ENCODE peak calls at places on chromosomes 7 and 10, in four cellular contexts. J is upper lobe of right lung, E is H1, H is thoracic aorta. F is an unnamed sample.

GRCh38 chr10:61633665-61634064 is 29.1 kb upstream of the CABCOCO1 start:
- DNase-seq in H (no peak), E (no peak), J (no peak), F (no peak)

GRCh38 chr7:95690367-95690947 is 81.9 kb upstream of the DYNC1I1 start:
- DNase-seq in H (no peak), J (no peak), E (no peak), F (no peak)

GRCh38 chr10:124066744-124067714 is 26.4 kb downstream of the CHST15 start:
- DNase-seq in E (peak), J (no peak), H (no peak), F (no peak)

GRCh38 chr10:26697922-26698608 is 564 bp downstream of the PDSS1 start:
- DNase-seq in H (no peak), E (no peak), J (no peak), F (no peak)

GRCh38 chr7:98836811-98837631 is 32.8 kb downstream of the TMEM130 start:
- DNase-seq in E (peak), J (no peak), H (no peak), F (no peak)

GRCh38 chr7:108415821-108416536 is 40.3 kb downstream of the NRCAM start:
- DNase-seq in H (no peak), J (no peak), E (no peak), F (no peak)

GRCh38 chr7:25407932-25408480 is 179.7 kb upstream of the NPVF start:
- DNase-seq in E (no peak), J (no peak), H (no peak), F (no peak)

GRCh38 chr7:55504093-55504859 is 68.0 kb downstream of the VOPP1 start:
- DNase-seq in H (no peak), J (no peak), E (no peak), F (no peak)

GRCh38 chr7:55155351-55156117 is 136.7 kb downstream of the EGFR start:
- DNase-seq in H (no peak), J (no peak), E (no peak), F (no peak)

GRCh38 chr7:159071260-159071659 is 73.4 kb downstream of the VIPR2 start:
- DNase-seq in J (no peak), H (no peak), E (no peak), F (no peak)

GRCh38 chr7:128827971-128828711 is 2.1 kb upstream of the FLNC start:
- DNase-seq in J (no peak), H (no peak), E (no peak), F (no peak)

GRCh38 chr10:132684164-132684891 is 101.6 kb downstream of the NKX6-2 start:
- DNase-seq in J (peak), H (no peak), E (no peak), F (no peak)

GRCh38 chr10:43128331-43128730 is 9.9 kb upstream of the CSGALNACT2 start:
- DNase-seq in E (no peak), H (no peak), J (no peak), F (no peak)

GRCh38 chr7:111877931-111878330 is 315.6 kb upstream of the IMMP2L start:
- DNase-seq in H (no peak), J (no peak), E (no peak), F (no peak)

GRCh38 chr7:2956526-2957368 is 86.9 kb downstream of the CARD11 start:
- DNase-seq in H (no peak), E (no peak), J (peak), F (no peak)

GRCh38 chr7:53431901-53432300 is 396.5 kb downstream of the POM121L12 start:
- DNase-seq in H (no peak), E (no peak), J (no peak), F (no peak)

GRCh38 chr10:72564596-72564995 is 61.3 kb downstream of the MICU1 start:
- DNase-seq in H (no peak), E (no peak), J (no peak), F (peak)

GRCh38 chr10:3259499-3259898 is 86.9 kb upstream of the PITRM1 start:
- DNase-seq in H (no peak), E (no peak), J (no peak), F (no peak)

GRCh38 chr10:44981172-44982113 is 2.8 kb upstream of the DEPP1 start:
- DNase-seq in J (no peak), H (no peak), E (no peak), F (peak)

GRCh38 chr10:114346176-114347031 is 57.9 kb downstream of the AFAP1L2 start:
- DNase-seq in H (no peak), E (no peak), J (no peak), F (no peak)

GRCh38 chr10:68499544-68499943 is 27.8 kb upstream of the DNA2 start:
- DNase-seq in H (no peak), J (no peak), E (no peak), F (no peak)

GRCh38 chr10:66176772-66177171 is 749.1 kb upstream of the LRRTM3 start:
- DNase-seq in H (no peak), J (no peak), E (no peak), F (no peak)

GRCh38 chr10:50501478-50501877 is 122.3 kb downstream of the SGMS1 start:
- DNase-seq in E (no peak), J (no peak), H (no peak), F (no peak)

GRCh38 chr7:139078399-139078798 is 31.1 kb downstream of the ZC3HAV1 start:
- DNase-seq in E (no peak), J (no peak), H (no peak), F (no peak)

GRCh38 chr7:155799514-155799913 is 12.7 kb downstream of the SHH start:
- DNase-seq in J (no peak), E (no peak), H (no peak), F (no peak)

GRCh38 chr7:102012941-102013461 is 195.6 kb downstream of the CUX1 start:
- DNase-seq in J (no peak), H (no peak), E (no peak), F (no peak)

GRCh38 chr10:100519321-100520051 is at the start of gene SEC31B:
- DNase-seq in H (no peak), J (peak), E (peak), F (no peak)

GRCh38 chr10:8674230-8674629 is 619.7 kb downstream of the GATA3 start:
- DNase-seq in J (no peak), H (no peak), E (no peak), F (no peak)

GRCh38 chr10:5812283-5813090 is 747 bp downstream of the GDI2 start:
- DNase-seq in H (no peak), J (peak), E (peak), F (no peak)

GRCh38 chr10:78712147-78712546 is 356.6 kb upstream of the ZMIZ1 start:
- DNase-seq in H (no peak), E (no peak), J (no peak), F (no peak)

GRCh38 chr7:112495820-112496462 is 15.2 kb downstream of the LSMEM1 start:
- DNase-seq in E (no peak), J (no peak), H (peak), F (no peak)

GRCh38 chr10:110802090-110802489 is 69.6 kb upstream of the PDCD4 start:
- DNase-seq in E (no peak), J (no peak), H (no peak), F (no peak)

GRCh38 chr7:50315193-50315592 is 10.7 kb downstream of the IKZF1 start:
- DNase-seq in J (no peak), H (no peak), E (no peak), F (no peak)

GRCh38 chr7:50310361-50310760 is 5.8 kb downstream of the IKZF1 start:
- DNase-seq in E (no peak), J (no peak), H (no peak), F (no peak)

GRCh38 chr7:50312176-50312575 is 7.7 kb downstream of the IKZF1 start:
- DNase-seq in J (no peak), H (no peak), E (no peak), F (no peak)

GRCh38 chr7:50314778-50315177 is 10.3 kb downstream of the IKZF1 start:
- DNase-seq in E (peak), H (no peak), J (no peak), F (no peak)

DNA sequence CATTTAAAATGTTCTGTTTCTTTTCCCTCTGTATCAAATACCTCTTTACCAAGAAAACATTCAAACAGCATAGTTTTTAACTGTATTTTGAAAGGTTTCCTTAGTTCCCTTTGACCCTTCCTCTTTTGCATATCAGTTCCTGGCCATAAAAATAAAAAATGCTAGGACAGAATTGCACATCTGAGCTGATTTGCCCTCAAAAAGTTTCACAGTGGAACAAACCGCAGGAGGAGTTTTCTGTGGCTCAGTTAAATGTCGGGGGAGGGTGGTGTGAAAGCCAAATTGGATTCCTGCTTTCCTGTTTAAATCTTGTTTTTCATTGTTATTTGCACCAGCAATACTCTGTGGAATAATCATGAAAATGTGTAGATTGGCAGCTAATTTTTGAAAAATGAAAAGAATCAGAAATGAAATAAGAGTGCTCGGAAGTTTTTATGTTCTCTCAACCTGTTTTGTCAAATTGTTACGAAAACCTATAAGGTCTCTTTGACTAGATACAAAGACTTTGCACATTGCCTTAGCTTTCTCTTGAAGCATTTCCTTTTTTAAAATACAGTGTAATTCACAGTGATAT is 8.2 kb downstream of the IKZF1 start:
- DNase-seq in J (no peak), H (no peak), E (no peak), F (no peak)
- H3K4me3 ChIP-seq in J (no peak), H (no peak), E (no peak), F (no peak)

DNA sequence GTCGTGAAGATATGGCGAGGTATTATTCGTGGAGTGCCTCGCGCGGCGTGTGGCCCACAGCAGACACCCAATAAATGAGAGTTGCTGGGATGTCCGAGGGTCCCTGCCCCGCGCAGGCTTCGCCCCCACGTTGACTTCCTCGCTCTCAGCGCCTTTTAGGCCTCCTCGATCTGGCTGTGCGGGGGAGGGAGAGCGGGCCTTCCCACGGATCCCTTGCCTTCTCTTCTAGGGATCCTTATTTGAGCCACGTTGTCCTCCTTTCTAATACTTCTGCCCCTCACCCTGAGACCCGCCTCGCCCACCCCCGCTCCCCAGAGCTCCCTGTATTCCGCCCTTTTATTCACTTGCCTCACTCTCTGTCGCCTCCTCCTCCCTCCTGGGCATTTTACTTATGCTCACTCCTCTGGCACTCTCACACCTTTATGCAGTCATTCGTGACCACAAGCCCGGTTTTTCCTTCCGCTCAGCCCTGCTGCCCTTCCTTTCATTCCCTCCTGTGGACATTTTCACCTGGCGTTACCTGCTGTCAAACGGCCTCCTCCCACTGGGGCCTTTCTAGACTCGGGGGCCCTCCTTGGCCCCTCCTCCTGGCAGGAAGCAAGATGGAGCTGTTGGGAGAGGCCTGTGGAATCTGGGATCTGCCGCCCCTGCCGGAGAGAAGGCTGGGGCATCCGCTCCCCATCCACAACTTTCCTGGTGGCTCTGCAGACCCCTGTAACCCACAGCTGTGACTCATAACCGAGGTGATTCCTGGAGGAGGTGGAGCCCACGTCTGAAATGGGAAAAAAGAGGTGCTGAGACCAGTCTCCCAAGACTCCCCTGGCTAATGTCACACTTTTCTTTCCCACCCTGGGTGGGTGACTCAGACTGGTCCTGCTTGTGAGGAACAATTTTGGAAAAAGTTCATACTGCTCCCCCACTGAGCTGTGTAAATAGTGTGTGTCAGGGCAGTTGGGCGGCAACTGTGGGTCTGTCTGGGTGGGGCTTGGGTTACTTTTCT is 1.0 kb downstream of the VCL start:
- DNase-seq in E (peak), J (peak), H (peak), F (peak)
- TF ChIP-seq CTCF in E (peak), J (peak), H (peak), F (peak)

DNA sequence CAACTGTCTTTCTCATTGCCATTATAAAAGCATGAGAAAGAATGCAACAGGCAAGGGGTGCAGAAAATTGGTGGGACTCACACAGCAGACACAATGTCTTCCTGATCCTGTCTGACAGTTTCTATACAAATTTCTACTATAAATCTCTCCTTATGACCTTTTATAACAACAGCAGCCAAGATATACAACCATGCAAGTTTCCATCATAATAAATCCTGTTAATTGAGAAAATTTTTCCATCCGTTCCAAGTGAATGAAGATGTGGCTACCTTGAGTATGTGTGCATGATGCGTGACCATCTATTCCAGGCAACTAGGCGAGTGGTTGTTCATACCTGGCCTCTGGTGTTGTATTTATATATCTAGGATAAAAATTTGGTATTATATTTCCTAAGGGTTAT is 216.7 kb downstream of the BBS9 start:
- DNase-seq in H (no peak), E (no peak), J (no peak), F (no peak)
- H3K4me3 ChIP-seq in H (no peak), E (no peak), J (no peak), F (no peak)

DNA sequence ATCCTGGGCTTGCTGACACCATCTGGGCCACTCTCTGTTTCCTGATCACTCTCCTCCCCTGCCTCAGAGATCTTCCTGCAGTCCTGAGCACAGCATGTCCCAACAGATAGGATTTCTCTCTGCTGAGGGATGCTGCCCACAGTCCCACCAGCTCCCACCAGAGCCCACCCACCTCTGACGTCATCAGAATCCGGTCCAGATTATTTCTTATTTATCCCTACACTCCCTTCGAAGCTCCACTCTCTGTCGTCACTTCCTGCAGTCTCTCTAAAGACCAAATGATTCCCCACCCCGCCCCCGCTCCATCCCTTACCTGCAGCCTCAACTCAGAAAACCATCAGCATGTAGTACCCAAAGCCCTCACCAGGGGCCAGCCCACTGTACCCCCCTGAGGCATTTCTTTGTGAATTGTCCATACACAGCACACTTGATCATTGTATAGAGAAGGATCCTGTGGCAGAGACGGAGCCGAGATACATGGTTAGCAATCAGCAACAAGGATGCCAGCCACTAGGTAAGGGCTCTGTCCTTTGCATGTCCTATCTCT is 192.0 kb upstream of the MGMT start:
- DNase-seq in J (no peak), H (no peak), E (peak), F (no peak)
- TF ChIP-seq CTCF in J (no peak), H (no peak), E (peak), F (no peak)

DNA sequence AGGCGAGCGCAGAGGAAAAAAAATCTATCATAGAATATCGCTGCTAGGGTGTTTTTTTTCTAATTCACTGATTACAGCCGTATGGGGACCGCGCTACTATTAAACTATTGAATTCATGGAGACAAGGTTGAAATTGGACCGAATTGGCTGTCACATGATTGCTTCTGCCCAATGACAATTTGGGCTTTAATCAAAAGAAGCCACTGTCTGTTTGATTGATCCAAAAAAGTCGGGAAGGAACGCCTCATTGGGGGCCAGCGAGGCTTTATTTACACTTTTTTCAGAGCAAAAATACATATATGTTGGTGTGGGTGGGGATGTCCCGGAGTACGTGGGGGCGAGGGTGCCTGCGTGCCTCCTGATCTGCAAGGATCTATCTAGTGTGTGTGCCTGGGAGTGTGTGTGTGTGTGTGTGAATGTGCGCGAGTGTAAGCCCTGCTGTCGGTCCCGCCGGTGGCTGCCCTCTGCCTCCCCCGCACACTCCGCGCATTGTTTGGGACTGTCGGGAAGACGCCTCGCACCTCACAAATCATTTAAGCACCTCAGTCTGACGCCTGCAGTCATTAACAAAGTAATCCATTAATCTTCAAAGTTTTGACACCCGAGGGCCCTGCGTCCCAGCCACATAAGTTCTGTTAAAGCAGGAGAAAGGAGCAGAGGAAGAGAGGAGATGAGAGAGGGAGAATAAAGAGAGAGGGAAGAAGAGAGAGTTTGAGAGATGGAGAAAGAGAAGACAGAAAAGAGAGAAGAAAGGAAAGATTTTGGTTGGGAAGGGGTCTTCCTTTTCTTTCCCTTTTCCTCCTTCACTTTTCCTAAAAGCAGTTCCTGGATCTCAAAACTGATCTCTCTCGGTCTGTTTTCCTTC is at the start of gene HOXA2:
- DNase-seq in J (no peak), E (no peak), H (no peak), F (no peak)
- H3K4me3 ChIP-seq in J (peak), E (peak), H (peak), F (no peak)

GRCh38 chr10:86348321-86349210 is 18.0 kb downstream of the GRID1 start:
- DNase-seq in H (no peak), E (no peak), J (peak), F (no peak)
- TF ChIP-seq CTCF in H (no peak), E (peak), J (no peak), F (peak)

F was measured in BJ.